ENCODE peak calls at places on chromosomes 7 and 10, in eight cellular contexts. Q, L, N, G, O, B, Z and D are unnamed samples.

GRCh38 chr10:43401627-43402026 is 7.4 kb downstream of the HNRNPF start:
- DNase-seq in Q (no peak), L (no peak), N (no peak), G (no peak), O (no peak), B (no peak), Z (no peak), D (no peak)

GRCh38 chr10:132168571-132169030 is 18.1 kb upstream of the DPYSL4 start:
- DNase-seq in Q (no peak), L (no peak), N (no peak), G (no peak), O (no peak), B (no peak), Z (no peak), D (no peak)

GRCh38 chr7:94511763-94512162 is 2.2 kb downstream of the CASD1 start:
- DNase-seq in Q (no peak), L (no peak), N (no peak), G (no peak), O (peak; percentile 81), B (no peak), Z (peak; percentile 5), D (no peak)

GRCh38 chr7:408651-409343 is 110.8 kb downstream of the PDGFA start:
- DNase-seq in Q (peak; percentile 37), L (no peak), N (no peak), G (no peak), O (no peak), B (no peak), Z (no peak), D (no peak)

GRCh38 chr7:27194641-27195379 is 5.1 kb downstream of the HOXA13 start:
- DNase-seq in Q (peak; percentile 37), L (no peak), N (no peak), G (no peak), O (no peak), B (no peak), Z (no peak), D (no peak)

GRCh38 chr7:46007194-46007593 is 86.1 kb upstream of the IGFBP3 start:
- DNase-seq in Q (no peak), L (no peak), N (no peak), G (no peak), O (no peak), B (no peak), Z (no peak), D (no peak)

GRCh38 chr7:72336887-72337821 is 75.0 kb downstream of the CALN1 start:
- DNase-seq in Q (no peak), L (no peak), N (peak; percentile 82), G (no peak), O (no peak), B (no peak), Z (no peak), D (peak; percentile 32)

GRCh38 chr10:33519130-33519860 is 184.8 kb upstream of the NRP1 start:
- DNase-seq in Q (no peak), L (no peak), N (no peak), G (no peak), O (no peak), B (no peak), Z (no peak), D (no peak)

GRCh38 chr10:132102071-132102716 is 36.4 kb downstream of the JAKMIP3 start:
- DNase-seq in Q (peak; percentile 30), L (no peak), N (peak; percentile 82), G (no peak), O (no peak), B (peak; percentile 7), Z (no peak), D (no peak)

GRCh38 chr10:37246637-37247036 is 121.2 kb downstream of the ANKRD30A start:
- DNase-seq in Q (no peak), L (no peak), N (no peak), G (no peak), O (no peak), B (no peak), Z (no peak), D (no peak)

GRCh38 chr10:18583575-18584270 is 67.7 kb downstream of the NSUN6 start:
- DNase-seq in Q (no peak), L (no peak), N (no peak), G (no peak), O (no peak), B (no peak), Z (peak; percentile 61), D (no peak)

DNA sequence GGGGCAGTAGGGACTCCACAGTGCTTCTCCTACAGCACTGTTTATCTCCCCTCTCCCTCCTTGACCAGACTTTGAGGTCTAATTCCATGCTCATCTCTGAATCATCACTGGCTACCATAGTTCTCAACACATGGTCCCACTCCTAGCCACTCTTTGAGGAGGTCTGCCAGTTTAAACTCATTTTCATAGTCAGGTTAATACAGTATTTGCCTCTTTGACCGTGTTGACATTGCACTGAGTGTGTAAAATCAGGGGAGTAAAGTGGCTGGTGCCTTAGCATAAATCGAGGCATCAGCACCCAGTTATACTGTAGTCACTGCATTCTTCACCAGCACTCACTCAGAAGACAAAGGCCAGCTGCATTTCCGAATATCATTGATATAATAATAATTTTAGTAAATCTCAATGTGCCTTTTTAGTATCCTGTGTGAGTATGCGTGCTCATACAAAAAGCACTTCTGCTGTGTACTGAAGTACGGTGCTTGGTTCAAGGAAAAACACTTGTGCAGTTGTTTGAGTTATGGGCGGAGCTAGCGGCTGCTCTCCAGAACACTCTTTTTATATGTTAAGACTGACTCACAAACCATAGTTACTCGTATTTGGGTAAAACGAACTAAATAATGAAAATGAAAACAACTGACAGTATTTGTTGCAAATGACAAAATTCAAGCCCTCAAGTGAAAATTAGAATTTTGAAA is 89.7 kb downstream of the GALNT11 start:
- DNase-seq in Q (no peak), L (no peak), N (no peak), G (no peak), O (no peak), B (no peak), Z (no peak), D (no peak)
- TF ChIP-seq CTCF in Q (no peak), L (no peak), N (no peak), G (no peak), O (no peak), B (no peak), Z (no peak), D (no peak)

DNA sequence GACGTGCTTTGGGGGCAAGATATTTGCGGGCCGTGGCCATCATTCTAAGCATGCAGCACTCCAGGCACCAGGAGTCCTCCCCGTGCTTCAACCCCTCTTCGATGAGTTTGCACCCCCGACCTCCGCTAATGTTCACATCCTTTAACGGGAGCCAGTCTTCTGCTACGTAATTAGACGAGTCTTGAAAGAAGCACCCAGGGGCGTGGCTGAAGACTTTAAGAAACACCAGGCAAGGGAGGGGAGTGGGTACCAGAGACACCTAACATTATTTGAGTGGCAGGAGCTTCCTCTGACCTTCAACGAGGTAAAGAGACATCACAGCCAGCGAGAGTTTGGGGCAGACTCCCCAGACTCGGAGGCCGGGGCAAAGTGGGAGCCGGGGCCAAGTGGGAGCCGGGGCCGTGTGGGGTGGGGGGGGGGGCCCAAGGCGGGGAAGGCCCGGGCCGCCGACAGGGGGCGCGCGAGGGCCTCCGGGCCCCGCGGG is 31.1 kb upstream of the TOMM7 start:
- DNase-seq in Q (peak; percentile 38), L (no peak), N (no peak), G (no peak), O (peak; percentile 42), B (peak; percentile 45), Z (no peak), D (no peak)
- TF ChIP-seq CTCF in Q (no peak), L (no peak), N (no peak), G (no peak), O (no peak), B (peak; percentile 85), Z (peak; percentile 26), D (peak; percentile 55)

GRCh38 chr7:131586759-131587158 is 30.3 kb upstream of the PODXL start:
- DNase-seq in Q (no peak), L (no peak), N (no peak), G (no peak), O (no peak), B (no peak), Z (no peak), D (no peak)

GRCh38 chr7:131578602-131579001 is 22.2 kb upstream of the PODXL start:
- DNase-seq in Q (no peak), L (no peak), N (no peak), G (no peak), O (no peak), B (no peak), Z (no peak), D (no peak)

GRCh38 chr7:131586259-131586658 is 29.8 kb upstream of the PODXL start:
- DNase-seq in Q (no peak), L (peak; percentile 13), N (no peak), G (no peak), O (no peak), B (no peak), Z (no peak), D (no peak)

GRCh38 chr7:131583430-131583829 is 27.0 kb upstream of the PODXL start:
- DNase-seq in Q (no peak), L (no peak), N (no peak), G (no peak), O (no peak), B (no peak), Z (no peak), D (no peak)

DNA sequence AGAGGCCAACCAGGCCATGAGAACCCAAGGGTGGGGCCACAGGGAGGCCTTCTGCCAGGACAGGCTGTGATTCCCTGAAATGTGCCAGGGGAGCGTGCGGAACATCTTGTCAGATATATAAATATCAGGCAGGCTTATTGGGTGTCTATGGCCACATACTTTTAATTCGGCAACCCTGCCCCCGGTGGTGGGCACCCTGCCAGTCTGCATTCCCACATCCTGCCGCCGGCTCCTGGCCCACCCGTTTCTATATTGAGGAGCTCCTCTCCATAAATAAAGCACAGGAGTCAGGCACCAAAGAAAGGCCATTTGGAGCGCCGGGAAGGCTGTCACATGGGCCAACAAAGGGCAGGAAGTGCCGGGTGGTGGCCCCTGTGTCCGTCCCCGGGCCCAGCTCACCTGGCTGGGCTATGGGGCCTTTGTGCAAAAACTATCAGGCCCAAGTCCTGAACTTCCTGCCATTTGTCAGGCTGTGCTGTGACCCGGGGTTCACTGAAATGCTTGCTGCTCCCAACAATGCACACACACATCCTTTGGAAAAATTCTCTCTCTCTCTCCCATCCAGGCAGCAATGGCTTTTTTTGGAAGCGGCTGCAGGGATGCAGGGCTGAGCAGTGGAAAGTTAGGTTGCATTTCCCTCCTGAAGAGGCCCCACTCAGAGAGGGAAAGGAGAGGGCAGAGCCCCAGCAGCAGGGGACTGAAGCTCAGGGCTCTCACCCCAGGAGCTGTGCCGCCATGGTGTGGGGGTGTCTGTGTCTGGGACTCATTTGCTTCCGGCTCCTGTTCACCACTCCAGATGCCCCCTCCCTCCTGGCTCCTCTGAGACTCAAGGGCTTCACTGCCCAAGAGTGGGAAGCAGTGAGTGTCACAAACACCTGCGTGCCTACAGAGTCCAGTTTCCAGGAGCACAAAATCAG is 25.1 kb upstream of the PODXL start:
- DNase-seq in Q (peak; percentile 53), L (peak; percentile 6), N (no peak), G (no peak), O (no peak), B (no peak), Z (no peak), D (no peak)
- TF ChIP-seq CTCF in Q (no peak), L (no peak), N (peak; percentile 28), G (peak; percentile 7), O (no peak), B (no peak), Z (peak; percentile 15), D (no peak)

DNA sequence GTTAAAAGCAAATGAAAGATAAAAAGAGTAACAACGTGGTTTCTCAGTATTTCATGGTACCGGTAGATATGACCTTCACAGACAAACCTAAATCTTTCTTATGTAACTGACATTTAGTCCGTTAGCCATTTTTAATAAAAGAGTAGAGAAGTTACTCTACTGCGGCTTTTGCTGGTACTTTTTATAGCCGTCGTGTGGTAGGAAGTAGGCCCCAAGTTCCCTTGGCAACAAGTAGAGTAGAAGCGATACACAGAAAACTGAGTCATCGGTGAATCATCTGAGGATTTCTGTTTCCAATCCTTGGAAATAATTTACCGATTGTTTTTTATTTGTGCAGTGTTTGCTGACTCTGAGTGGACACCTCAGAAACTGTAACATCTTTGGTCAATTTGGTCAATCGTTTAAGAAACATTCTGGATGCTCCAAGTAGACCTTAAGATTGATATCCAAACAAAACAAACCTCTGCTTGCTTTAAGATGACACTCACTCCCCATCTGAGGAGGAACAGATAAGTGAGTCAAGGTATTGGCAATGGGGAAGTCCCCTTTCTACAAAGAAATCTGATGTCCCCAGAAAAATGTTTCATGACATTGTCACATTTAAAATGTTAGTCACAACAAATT is 63.9 kb upstream of the AHR start:
- DNase-seq in Q (no peak), L (peak; percentile 76), N (no peak), G (peak; percentile 95), O (peak; percentile 90), B (peak; percentile 17), Z (peak; percentile 96), D (peak; percentile 53)
- TF ChIP-seq CTCF in Q (no peak), L (no peak), N (peak; percentile 35), G (no peak), O (no peak), B (no peak), Z (peak; percentile 9), D (no peak)